ENCODE peak calls at places on chromosomes 16 and 17, in six cellular contexts. C, E, O, Y, T and I are unnamed samples.
A peak's percentile ranks its signal among the peaks of the same experiment; 100 is the strongest.

GRCh38 chr17:77281024-77281903 is 140.5 kb downstream of the SEC14L1 start:
- DNase-seq in Y (peak; percentile 96), E (peak; percentile 53), T (peak; percentile 45), O (peak; percentile 43), C (peak; percentile 71), I (no peak)

GRCh38 chr17:4124994-4125393 is 17.8 kb downstream of the ZZEF1 start:
- DNase-seq in E (no peak), T (no peak), O (no peak), Y (no peak), C (no peak), I (no peak)

GRCh38 chr16:66366433-66367299 is at the start of gene CDH5:
- DNase-seq in T (no peak), O (peak; percentile 82), C (no peak), E (peak; percentile 82), Y (no peak), I (no peak)

GRCh38 chr16:70701998-70702397 is 16.1 kb upstream of the MTSS2 start:
- DNase-seq in Y (no peak), T (no peak), O (no peak), E (no peak), C (no peak), I (no peak)

GRCh38 chr16:84284168-84284722 is 10.4 kb upstream of the WFDC1 start:
- DNase-seq in T (no peak), O (no peak), Y (peak; percentile 38), C (no peak), E (no peak), I (no peak)

GRCh38 chr17:57975044-57975443 is 13.0 kb downstream of the VEZF1 start:
- DNase-seq in Y (no peak), O (no peak), C (no peak), T (no peak), E (no peak), I (no peak)

GRCh38 chr17:72931635-72932034 is 160.9 kb downstream of the SLC39A11 start:
- DNase-seq in E (no peak), O (no peak), T (no peak), Y (no peak), C (no peak), I (no peak)

GRCh38 chr17:74994440-74994839 is 7.0 kb downstream of the CDR2L start:
- DNase-seq in Y (no peak), O (no peak), T (no peak), C (no peak), E (no peak), I (no peak)

GRCh38 chr16:27461483-27462171 is 59.7 kb downstream of the IL21R start:
- DNase-seq in O (no peak), E (no peak), Y (no peak), C (no peak), T (no peak), I (no peak)

GRCh38 chr17:28880572-28880945 is 17.0 kb downstream of the FLOT2 start:
- DNase-seq in T (no peak), C (no peak), E (no peak), O (no peak), Y (no peak), I (no peak)

GRCh38 chr17:57257911-57258885 is 1.9 kb downstream of the MSI2 start:
- DNase-seq in Y (peak; percentile 34), T (no peak), E (no peak), O (peak; percentile 15), C (no peak), I (no peak)

GRCh38 chr17:5126719-5127488 is 11.1 kb downstream of the USP6 start:
- DNase-seq in C (peak; percentile 27), E (peak; percentile 7), T (no peak), O (no peak), Y (no peak), I (no peak)

GRCh38 chr17:79970576-79971068 is 65.0 kb downstream of the TBC1D16 start:
- DNase-seq in T (peak; percentile 19), Y (no peak), E (no peak), C (no peak), O (peak; percentile 34), I (no peak)

GRCh38 chr17:31548709-31549108 is 157.2 kb downstream of the RAB11FIP4 start:
- DNase-seq in O (no peak), E (no peak), C (no peak), T (no peak), Y (peak; percentile 35), I (no peak)

GRCh38 chr17:72116692-72117469 is 3.9 kb upstream of the SOX9 start:
- DNase-seq in O (peak; percentile 22), Y (no peak), T (no peak), E (no peak), C (peak; percentile 43), I (no peak)

GRCh38 chr17:64120159-64120558 is 9.8 kb downstream of the ERN1 start:
- DNase-seq in Y (no peak), E (no peak), C (no peak), T (no peak), O (no peak), I (no peak)

GRCh38 chr16:59510008-59510424 is 775.9 kb upstream of the GOT2 start:
- DNase-seq in T (no peak), E (no peak), O (no peak), C (no peak), Y (no peak), I (no peak)

GRCh38 chr17:41464682-41465081 is 2.5 kb downstream of the KRT32 start:
- DNase-seq in E (peak; percentile 88), Y (no peak), C (no peak), T (no peak), O (no peak), I (peak; percentile 38)

GRCh38 chr16:72125635-72126428 is 32.2 kb downstream of the DHX38 start:
- DNase-seq in Y (no peak), T (no peak), O (no peak), E (no peak), C (no peak), I (no peak)

GRCh38 chr16:87199379-87199778 is 117.8 kb downstream of the C16orf95 start:
- DNase-seq in E (no peak), C (no peak), O (no peak), Y (no peak), T (no peak), I (no peak)

GRCh38 chr17:7922499-7923289 is 6.6 kb upstream of the RNF227 start:
- DNase-seq in T (peak; percentile 77), C (peak; percentile 82), Y (no peak), E (peak; percentile 84), O (peak; percentile 83), I (peak; percentile 66)

GRCh38 chr16:53056528-53056881 is 1.7 kb downstream of the CHD9 start:
- DNase-seq in Y (peak; percentile 28), C (no peak), E (no peak), O (no peak), T (no peak), I (no peak)

GRCh38 chr16:30637952-30638351 is 12.8 kb upstream of the PRR14 start:
- DNase-seq in Y (no peak), E (no peak), T (no peak), O (no peak), C (no peak), I (no peak)

GRCh38 chr17:28570716-28571254 is 539 bp downstream of the PIGS start:
- DNase-seq in E (peak; percentile 33), T (no peak), C (no peak), O (no peak), Y (peak; percentile 66), I (no peak)

GRCh38 chr17:40705567-40705966 is 2.0 kb upstream of the KRT24 start:
- DNase-seq in Y (no peak), E (no peak), C (no peak), T (no peak), O (no peak), I (no peak)

GRCh38 chr17:29155966-29156338 is 24.2 kb downstream of the MYO18A start:
- DNase-seq in O (peak; percentile 47), E (no peak), Y (no peak), C (no peak), T (no peak), I (no peak)

GRCh38 chr16:87778830-87779579 is 13.2 kb upstream of the KLHDC4 start:
- DNase-seq in C (peak; percentile 96), Y (peak; percentile 84), E (peak; percentile 80), T (peak; percentile 92), O (peak; percentile 96), I (peak; percentile 87)

GRCh38 chr17:39194089-39194984 is 3.1 kb downstream of the CACNB1 start:
- DNase-seq in Y (peak; percentile 91), E (no peak), T (no peak), C (no peak), O (peak; percentile 56), I (no peak)
- TF ChIP-seq CTCF in Y (peak; percentile 77), E (no peak), T (no peak), C (peak; percentile 25), O (no peak), I (no peak)

GRCh38 chr16:78242231-78242630 is 142.8 kb downstream of the WWOX start:
- DNase-seq in O (no peak), T (no peak), Y (no peak), E (no peak), C (no peak), I (no peak)

GRCh38 chr16:78237856-78238255 is 138.4 kb downstream of the WWOX start:
- DNase-seq in E (no peak), C (no peak), O (no peak), Y (no peak), T (no peak), I (no peak)

GRCh38 chr16:78237346-78237745 is 137.9 kb downstream of the WWOX start:
- DNase-seq in E (no peak), T (no peak), O (no peak), Y (no peak), C (no peak), I (no peak)

GRCh38 chr16:78244131-78244899 is 144.9 kb downstream of the WWOX start:
- DNase-seq in T (no peak), O (no peak), C (no peak), Y (no peak), E (no peak), I (no peak)

DNA sequence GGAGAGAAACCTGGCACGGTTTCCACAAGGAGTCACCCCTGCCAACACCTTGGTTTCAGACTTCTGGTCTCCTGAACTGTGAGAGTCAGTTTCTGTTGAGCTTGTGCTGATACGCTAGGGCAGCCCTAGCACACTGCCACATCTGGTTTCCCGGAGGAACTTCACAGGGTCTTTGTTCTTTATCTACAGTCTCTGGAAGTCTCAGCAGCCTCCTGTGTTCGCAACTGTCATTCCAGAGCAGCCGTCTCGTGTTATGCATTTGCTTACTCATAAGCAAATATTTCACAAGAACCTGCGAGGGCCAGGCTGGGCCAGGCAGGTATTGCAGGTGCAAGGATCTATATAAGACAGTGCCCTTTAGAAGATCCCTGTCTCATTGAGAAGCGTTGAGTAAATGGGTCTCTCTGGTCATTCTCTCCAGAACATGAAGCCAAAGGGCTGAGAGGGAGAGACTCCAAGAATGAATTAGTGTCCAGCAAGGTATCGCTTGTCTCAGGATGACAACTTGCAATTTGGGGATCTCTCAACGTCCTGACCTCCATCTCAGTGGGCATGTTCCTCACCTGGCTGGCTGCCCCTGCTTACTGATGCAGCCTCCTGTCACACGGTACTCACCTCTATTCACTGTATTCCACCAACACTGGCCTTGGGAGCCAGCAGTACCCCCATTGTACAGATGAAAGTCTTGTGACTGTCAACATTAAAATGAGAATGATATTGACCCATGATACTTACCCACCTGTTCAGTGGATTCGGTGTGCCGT is 141.2 kb downstream of the WWOX start:
- DNase-seq in O (no peak), E (peak; percentile 26), Y (no peak), C (no peak), T (no peak), I (no peak)
- TF ChIP-seq CTCF in O (no peak), E (no peak), Y (no peak), C (no peak), T (no peak), I (no peak)

GRCh38 chr17:81295678-81296381 is 723 bp upstream of the SLC38A10 start:
- DNase-seq in T (peak; percentile 28), E (peak; percentile 78), C (no peak), O (no peak), Y (no peak), I (no peak)
- TF ChIP-seq CTCF in T (peak; percentile 34), E (peak; percentile 55), C (no peak), O (no peak), Y (peak; percentile 36), I (no peak)

GRCh38 chr17:18328643-18329204 is 13.6 kb downstream of the SMCR8 start:
- DNase-seq in O (no peak), E (no peak), Y (no peak), C (no peak), T (no peak), I (no peak)
- TF ChIP-seq CTCF in O (no peak), E (no peak), Y (no peak), C (no peak), T (no peak), I (no peak)